ENCODE peak calls at places on chromosomes 6 and 20, in six cellular contexts. Z is fibroblast of lung, F is HFFc6, G is MCF 10A, C is heart left ventricle, B is psoas muscle. E is an unnamed sample.
A peak's percentile ranks its signal among the peaks of the same experiment; 100 is the strongest.

GRCh38 chr6:2792330-2792729 is 27.1 kb downstream of the WRNIP1 start:
- DNase-seq in Z (no peak), F (no peak), G (peak; percentile 77), C (no peak), B (no peak), E (no peak)

GRCh38 chr20:6632187-6632586 is 135.3 kb upstream of the BMP2 start:
- DNase-seq in Z (peak; percentile 61), F (no peak), G (peak; percentile 20), C (peak; percentile 52), B (peak; percentile 26), E (no peak)

GRCh38 chr6:28953039-28953872 is 29.5 kb upstream of the TRIM27 start:
- DNase-seq in Z (peak; percentile 66), F (peak; percentile 69), G (peak; percentile 63), C (no peak), B (no peak), E (peak; percentile 44)

GRCh38 chr6:10400330-10400729 is 14.5 kb downstream of the TFAP2A start:
- DNase-seq in Z (no peak), F (peak; percentile 49), G (peak; percentile 77), C (no peak), B (no peak), E (no peak)

GRCh38 chr6:43779864-43780260 is 9.9 kb downstream of the VEGFA start:
- DNase-seq in Z (peak; percentile 42), F (no peak), G (no peak), C (peak; percentile 61), B (no peak), E (no peak)

GRCh38 chr6:104689551-104690205 is 170.0 kb downstream of the HACE1 start:
- DNase-seq in Z (no peak), F (peak; percentile 1), G (no peak), C (no peak), B (no peak), E (no peak)

GRCh38 chr6:1796706-1797529 is 187.2 kb downstream of the FOXC1 start:
- DNase-seq in Z (no peak), F (peak; percentile 9), G (no peak), C (no peak), B (no peak), E (no peak)

GRCh38 chr6:30775104-30775503 is 30.8 kb upstream of the IER3 start:
- DNase-seq in Z (no peak), F (no peak), G (no peak), C (no peak), B (no peak), E (no peak)

GRCh38 chr20:21453676-21454075 is 56.4 kb upstream of the NKX2-4 start:
- DNase-seq in Z (no peak), F (peak; percentile 53), G (no peak), C (no peak), B (no peak), E (no peak)

GRCh38 chr6:27096834-27097511 is 150.5 kb upstream of the PRSS16 start:
- DNase-seq in Z (peak; percentile 76), F (peak; percentile 90), G (peak; percentile 67), C (no peak), B (peak; percentile 21), E (peak; percentile 6)

DNA sequence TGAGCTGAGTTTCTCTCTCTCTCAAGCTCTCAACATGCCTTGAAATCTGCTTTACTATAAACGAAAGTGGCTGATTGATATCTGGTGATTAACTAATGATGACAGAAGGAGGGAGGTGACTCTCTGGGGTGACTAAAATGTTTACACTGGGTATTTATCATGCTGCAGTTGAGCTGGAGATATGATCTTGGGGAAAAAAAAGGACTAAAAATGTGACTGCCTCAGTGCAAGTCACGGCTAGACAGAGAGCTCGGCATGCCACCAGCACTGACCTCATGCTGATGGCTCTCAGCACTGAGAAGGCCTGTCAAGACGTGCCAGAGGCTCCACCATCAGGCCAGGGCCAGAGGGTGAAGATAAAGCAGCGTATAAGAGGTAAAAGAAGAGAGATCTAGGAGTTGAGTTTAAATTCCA is 103.1 kb upstream of the SPACA1 start:
- DNase-seq in Z (peak; percentile 33), F (peak; percentile 79), G (peak; percentile 68), C (peak; percentile 79), B (peak; percentile 75), E (no peak)
- TF ChIP-seq CTCF in Z (peak; percentile 17), F (peak; percentile 29), G (peak; percentile 22), C (peak; percentile 36), B (peak; percentile 48), E (no peak)

GRCh38 chr20:35001596-35002362 is 46.1 kb downstream of the MYH7B start:
- DNase-seq in Z (no peak), F (no peak), G (no peak), C (peak; percentile 27), B (peak; percentile 15), E (no peak)
- TF ChIP-seq CTCF in Z (peak; percentile 44), F (peak; percentile 65), G (peak; percentile 16), C (no peak), B (peak; percentile 5), E (peak; percentile 47)

DNA sequence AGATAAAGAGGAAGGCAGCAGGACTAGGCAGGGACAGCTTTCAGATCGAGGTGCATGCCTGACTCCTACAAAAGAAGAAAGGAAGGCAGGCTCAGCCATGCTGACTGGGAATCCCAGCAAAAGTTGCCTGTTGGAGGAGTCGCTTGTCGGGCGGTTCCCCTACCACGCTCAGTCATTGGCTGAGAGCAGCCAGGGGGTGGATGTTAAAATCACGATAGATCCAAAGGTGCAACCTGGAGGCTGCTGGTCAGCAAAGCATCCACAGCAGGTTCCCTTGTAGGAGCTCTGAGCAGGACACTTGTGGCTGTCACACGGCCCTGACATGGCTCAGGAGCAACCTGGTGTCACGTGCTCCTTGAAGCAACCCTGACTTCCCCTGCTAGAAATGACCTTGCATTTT is 74.6 kb downstream of the ISM1 start:
- DNase-seq in Z (no peak), F (no peak), G (no peak), C (no peak), B (no peak), E (no peak)
- TF ChIP-seq CTCF in Z (no peak), F (no peak), G (no peak), C (no peak), B (no peak), E (no peak)

DNA sequence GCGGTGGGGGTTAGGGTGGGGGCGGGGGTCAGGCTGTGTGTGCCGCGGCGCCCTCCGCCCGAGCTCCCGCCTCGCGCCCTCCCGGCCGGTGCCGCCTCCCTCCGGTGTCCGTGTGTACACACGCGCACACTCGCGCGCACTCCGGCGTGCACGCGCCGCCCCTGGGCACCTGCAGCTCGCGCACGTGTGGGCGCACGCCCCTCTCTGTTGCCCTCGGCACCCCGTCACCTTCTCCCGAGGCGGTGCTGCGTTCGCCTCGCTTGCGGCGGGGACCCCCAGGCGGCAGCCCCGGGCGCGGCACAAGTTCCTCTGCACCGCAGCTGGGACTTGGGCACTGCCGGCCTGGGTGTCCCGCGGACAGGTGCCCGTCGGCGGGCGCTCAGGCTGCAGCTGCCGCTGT is 525 bp downstream of the MACROD2 start:
- DNase-seq in Z (no peak), F (no peak), G (peak; percentile 18), C (peak; percentile 26), B (peak; percentile 32), E (peak; percentile 26)
- TF ChIP-seq CTCF in Z (no peak), F (no peak), G (no peak), C (no peak), B (peak; percentile 7), E (peak; percentile 35)

GRCh38 chr6:170583736-170584180 is 679 bp downstream of the PDCD2 start:
- DNase-seq in Z (peak; percentile 4), F (peak; percentile 10), G (no peak), C (no peak), B (no peak), E (no peak)
- TF ChIP-seq CTCF in Z (peak; percentile 12), F (peak; percentile 66), G (no peak), C (no peak), B (no peak), E (peak; percentile 42)

GRCh38 chr6:128295670-128296069 is 224.7 kb downstream of the PTPRK start:
- DNase-seq in Z (no peak), F (no peak), G (no peak), C (no peak), B (no peak), E (no peak)
- TF ChIP-seq CTCF in Z (no peak), F (peak; percentile 44), G (no peak), C (no peak), B (no peak), E (peak; percentile 36)

GRCh38 chr6:70292144-70292543 is 10.7 kb downstream of the COL9A1 start:
- DNase-seq in Z (no peak), F (no peak), G (no peak), C (no peak), B (no peak), E (no peak)

DNA sequence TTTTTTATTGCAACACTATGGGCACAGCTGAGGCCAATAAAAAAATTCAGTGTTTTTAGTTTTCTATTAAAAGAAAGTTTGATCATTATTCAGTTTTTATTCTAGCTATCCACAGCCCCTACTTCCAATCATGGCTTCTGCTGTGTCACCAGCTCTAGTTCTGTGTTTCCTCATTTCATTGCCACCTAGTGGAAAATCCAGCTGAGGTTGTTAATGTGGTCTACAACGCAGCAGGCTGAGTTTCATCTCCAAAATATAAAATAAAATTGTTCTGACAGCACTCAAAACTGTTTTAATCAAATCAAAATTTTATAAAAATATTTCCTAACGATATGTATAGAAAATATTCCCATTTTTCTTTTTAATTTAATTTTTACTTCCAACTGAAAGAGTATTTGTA is 13.6 kb downstream of the COL9A1 start:
- DNase-seq in Z (no peak), F (no peak), G (no peak), C (no peak), B (no peak), E (no peak)
- TF ChIP-seq CTCF in Z (no peak), F (peak; percentile 17), G (no peak), C (peak; percentile 33), B (no peak), E (peak; percentile 46)

GRCh38 chr20:63692436-63693078 is 3.9 kb upstream of the TNFRSF6B start:
- DNase-seq in Z (peak; percentile 38), F (peak; percentile 20), G (no peak), C (no peak), B (no peak), E (no peak)
- TF ChIP-seq CTCF in Z (peak; percentile 13), F (peak; percentile 18), G (no peak), C (no peak), B (no peak), E (no peak)

GRCh38 chr6:113978084-113978675 is 7.2 kb upstream of the HDAC2 start:
- DNase-seq in Z (no peak), F (no peak), G (no peak), C (no peak), B (no peak), E (no peak)
- TF ChIP-seq CTCF in Z (no peak), F (no peak), G (no peak), C (no peak), B (no peak), E (no peak)

GRCh38 chr20:49395183-49395582 is 87.3 kb downstream of the KCNB1 start:
- DNase-seq in Z (peak; percentile 15), F (no peak), G (no peak), C (no peak), B (peak; percentile 47), E (no peak)

GRCh38 chr20:49394757-49395156 is 87.7 kb downstream of the KCNB1 start:
- DNase-seq in Z (no peak), F (no peak), G (no peak), C (no peak), B (no peak), E (no peak)

GRCh38 chr20:49397525-49397924 is 84.9 kb downstream of the KCNB1 start:
- DNase-seq in Z (peak; percentile 28), F (peak; percentile 37), G (peak; percentile 86), C (peak; percentile 43), B (peak; percentile 74), E (no peak)

GRCh38 chr20:49395659-49396058 is 86.8 kb downstream of the KCNB1 start:
- DNase-seq in Z (no peak), F (no peak), G (no peak), C (no peak), B (no peak), E (no peak)

GRCh38 chr20:49396230-49396629 is 86.2 kb downstream of the KCNB1 start:
- DNase-seq in Z (no peak), F (no peak), G (no peak), C (no peak), B (no peak), E (no peak)
- TF ChIP-seq CTCF in Z (no peak), F (peak; percentile 68), G (no peak), C (no peak), B (no peak), E (peak; percentile 51)